ENCODE peak calls at places on chromosomes 3 and 15, in four cellular contexts. Z is hippocampal formation, Y is posterior cingulate gyrus, K is sciatic nerve. L is an unnamed sample.
A peak's percentile ranks its signal among the peaks of the same experiment; 100 is the strongest.

GRCh38 chr3:127961963-127962362 is 46.9 kb downstream of the KBTBD12 start:
- DNase-seq in Y (no peak), K (no peak), Z (no peak), L (no peak)

GRCh38 chr15:81865850-81866537 is 179.8 kb downstream of the MEX3B start:
- DNase-seq in Y (no peak), Z (no peak), K (no peak), L (no peak)

GRCh38 chr3:126996905-126997304 is 14.0 kb downstream of the PLXNA1 start:
- DNase-seq in K (no peak), Z (no peak), Y (peak; percentile 65), L (no peak)

GRCh38 chr3:135781026-135781815 is 184.3 kb upstream of the PPP2R3A start:
- DNase-seq in Z (no peak), K (no peak), Y (no peak), L (no peak)

GRCh38 chr15:63121382-63122001 is at the start of gene LACTB:
- DNase-seq in K (peak; percentile 91), Z (peak; percentile 81), Y (peak; percentile 87), L (peak; percentile 80)

GRCh38 chr15:96381463-96381862 is 51.0 kb downstream of the NR2F2 start:
- DNase-seq in Y (no peak), K (no peak), Z (no peak), L (no peak)

GRCh38 chr3:64900916-64901903 is 213.4 kb upstream of the ADAMTS9 start:
- DNase-seq in Y (no peak), Z (no peak), K (no peak), L (no peak)

GRCh38 chr3:112484352-112484751 is 14.9 kb downstream of the BTLA start:
- DNase-seq in Z (no peak), K (no peak), Y (no peak), L (no peak)

GRCh38 chr3:14145236-14145635 is 20.4 kb downstream of the TMEM43 start:
- DNase-seq in Z (no peak), Y (no peak), K (no peak), L (no peak)

GRCh38 chr3:170614214-170614966 is 28.5 kb upstream of the SLC7A14 start:
- DNase-seq in Y (no peak), Z (no peak), K (no peak), L (no peak)

GRCh38 chr15:50107591-50108408 is 11.2 kb downstream of the ATP8B4 start:
- DNase-seq in Y (no peak), K (no peak), Z (no peak), L (no peak)

GRCh38 chr3:66393486-66394260 is 107.1 kb downstream of the LRIG1 start:
- DNase-seq in Y (no peak), Z (no peak), K (peak; percentile 41), L (no peak)

GRCh38 chr15:85649372-85649771 is 145.4 kb downstream of the KLHL25 start:
- DNase-seq in Z (no peak), K (no peak), Y (no peak), L (no peak)

GRCh38 chr3:22585504-22585903 is 617.6 kb upstream of the UBE2E2 start:
- DNase-seq in Z (no peak), K (no peak), Y (no peak), L (no peak)

GRCh38 chr3:172198428-172198827 is 159.1 kb downstream of the FNDC3B start:
- DNase-seq in Z (no peak), Y (no peak), K (no peak), L (no peak)

GRCh38 chr3:131789188-131789587 is 245.6 kb downstream of the CPNE4 start:
- DNase-seq in Z (no peak), Y (no peak), K (no peak), L (no peak)

L was measured in frontal cortex.